ENCODE peak calls at places on chromosomes 11 and 22, in four cellular contexts. S is coronary artery, H is transverse colon, M is right lobe of liver. A is an unnamed sample.

GRCh38 chr11:124238512-124238911 is 2.4 kb upstream of the OR8G1 start:
- DNase-seq in H (no peak), S (no peak), M (no peak), A (no peak)

GRCh38 chr11:101582242-101583052 is 1.4 kb downstream of the TRPC6 start:
- DNase-seq in M (no peak), H (no peak), S (no peak), A (no peak)

GRCh38 chr11:107683807-107684206 is 28.0 kb downstream of the SLN start:
- DNase-seq in M (no peak), S (no peak), H (no peak), A (no peak)

GRCh38 chr11:11588890-11589289 is 32.9 kb downstream of the GALNT18 start:
- DNase-seq in S (peak; percentile 49), M (no peak), H (no peak), A (no peak)

GRCh38 chr22:42313804-42314581 is 43.5 kb upstream of the TCF20 start:
- DNase-seq in M (peak; percentile 75), S (no peak), H (peak; percentile 87), A (peak; percentile 80)

GRCh38 chr11:76626921-76627391 is 43.6 kb downstream of the LRRC32 start:
- DNase-seq in S (no peak), H (no peak), M (no peak), A (no peak)

GRCh38 chr11:77084581-77085191 is 17.9 kb downstream of the CAPN5 start:
- DNase-seq in M (peak; percentile 13), S (no peak), H (peak; percentile 8), A (no peak)

GRCh38 chr22:47152938-47153337 is 390.5 kb downstream of the TBC1D22A start:
- DNase-seq in H (no peak), M (no peak), S (no peak), A (no peak)

GRCh38 chr22:38355275-38355674 is 38.0 kb upstream of the CSNK1E start:
- DNase-seq in S (no peak), M (no peak), H (no peak), A (no peak)

GRCh38 chr11:78417175-78417887 is at the start of gene GAB2:
- DNase-seq in M (peak; percentile 53), H (peak; percentile 66), S (peak; percentile 77), A (peak; percentile 80)

GRCh38 chr11:133966924-133967598 is 10.3 kb upstream of the IGSF9B start:
- DNase-seq in M (no peak), H (peak; percentile 32), S (no peak), A (peak; percentile 84)

GRCh38 chr22:38819387-38819940 is 24.4 kb downstream of the NPTXR start:
- DNase-seq in H (no peak), S (no peak), M (no peak), A (no peak)

GRCh38 chr11:1358286-1358685 is 31.4 kb upstream of the BRSK2 start:
- DNase-seq in S (no peak), M (no peak), H (no peak), A (no peak)

GRCh38 chr22:45534339-45535192 is 31.9 kb downstream of the FBLN1 start:
- DNase-seq in S (no peak), M (no peak), H (no peak), A (no peak)

GRCh38 chr11:69691449-69691848 is 12.4 kb downstream of the FGF19 start:
- DNase-seq in M (no peak), H (no peak), S (no peak), A (no peak)

GRCh38 chr22:43096420-43096819 is 7.2 kb upstream of the TTLL1 start:
- DNase-seq in M (no peak), S (no peak), H (no peak), A (no peak)

GRCh38 chr11:45607995-45608394 is 57.4 kb downstream of the CHST1 start:
- DNase-seq in H (peak; percentile 10), M (no peak), S (peak; percentile 41), A (no peak)

GRCh38 chr11:88421530-88421929 is 84.0 kb upstream of the CTSC start:
- DNase-seq in M (no peak), S (no peak), H (no peak), A (no peak)

GRCh38 chr22:21450320-21450831 is 16.8 kb upstream of the TMEM191C start:
- DNase-seq in H (no peak), M (no peak), S (no peak), A (peak; percentile 12)

GRCh38 chr11:32229566-32230240 is 138.8 kb downstream of the RCN1 start:
- DNase-seq in M (no peak), S (no peak), H (no peak), A (no peak)

GRCh38 chr11:23413057-23413456 is 552.8 kb upstream of the CCDC179 start:
- DNase-seq in S (no peak), H (no peak), M (no peak), A (no peak)

GRCh38 chr11:9138612-9139579 is 47.5 kb upstream of the SCUBE2 start:
- DNase-seq in H (peak; percentile 17), M (peak; percentile 27), S (no peak), A (peak; percentile 57)

GRCh38 chr11:114163231-114163631 is 103.7 kb downstream of the ZBTB16 start:
- DNase-seq in M (no peak), H (no peak), S (no peak), A (no peak)

GRCh38 chr22:35599364-35599763 is 17.8 kb downstream of the MB start:
- DNase-seq in M (no peak), H (no peak), S (no peak), A (no peak)

GRCh38 chr11:124867700-124868099 is 2.5 kb downstream of the ROBO3 start:
- DNase-seq in S (peak; percentile 55), M (no peak), H (no peak), A (no peak)

GRCh38 chr22:50105529-50106100 is 15.8 kb downstream of the MOV10L1 start:
- DNase-seq in M (no peak), H (no peak), S (no peak), A (no peak)

GRCh38 chr11:31802609-31802989 is 8.5 kb downstream of the PAX6 start:
- DNase-seq in H (no peak), S (no peak), M (no peak), A (no peak)

GRCh38 chr11:84564180-84564866 is 1062.8 kb downstream of the DLG2 start:
- DNase-seq in S (no peak), H (peak; percentile 51), M (peak; percentile 21), A (peak; percentile 60)

GRCh38 chr22:37229012-37229804 is 14.9 kb downstream of the RAC2 start:
- DNase-seq in H (no peak), M (no peak), S (no peak), A (peak; percentile 37)

GRCh38 chr11:46345131-46345597 is 2.1 kb upstream of the DGKZ start:
- DNase-seq in M (peak; percentile 78), S (no peak), H (peak; percentile 43), A (no peak)

GRCh38 chr11:6354651-6355485 is 34.6 kb upstream of the CAVIN3 start:
- DNase-seq in S (no peak), M (no peak), H (no peak), A (no peak)

GRCh38 chr22:31122532-31123291 is at the start of gene INPP5J:
- DNase-seq in H (peak; percentile 80), S (no peak), M (no peak), A (peak; percentile 74)

GRCh38 chr11:27697679-27698275 is 2.5 kb downstream of the BDNF start:
- DNase-seq in H (no peak), S (no peak), M (no peak), A (no peak)

GRCh38 chr11:27699926-27700350 is 317 bp downstream of the BDNF start:
- DNase-seq in S (no peak), M (no peak), H (no peak), A (peak; percentile 64)

GRCh38 chr11:27699242-27699925 is 871 bp downstream of the BDNF start:
- DNase-seq in M (no peak), H (no peak), S (no peak), A (no peak)

GRCh38 chr11:27700351-27701261 is at the start of gene BDNF:
- DNase-seq in H (peak; percentile 9), M (no peak), S (no peak), A (peak; percentile 65)

DNA sequence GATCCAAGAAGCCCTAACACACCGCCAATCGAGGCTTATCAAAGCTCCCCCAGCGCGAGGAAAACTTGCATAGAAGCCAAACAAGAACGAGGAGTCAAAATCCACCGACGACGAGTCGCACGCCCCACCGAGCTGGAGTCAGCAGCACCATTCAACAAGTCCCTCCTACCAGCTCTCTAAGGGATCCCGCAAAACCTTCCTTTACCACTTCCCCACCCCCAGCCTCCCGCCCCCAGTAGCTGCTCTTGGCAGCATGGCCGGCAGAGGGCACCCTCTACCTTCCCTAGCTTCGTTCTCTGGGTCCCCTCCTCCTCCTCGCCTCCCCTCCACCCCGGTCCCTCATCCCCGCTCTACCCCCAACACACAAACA is 1.4 kb downstream of the BDNF start:
- DNase-seq in M (peak; percentile 74), S (peak; percentile 81), H (peak; percentile 66), A (peak; percentile 81)
- H3K27ac ChIP-seq in M (no peak overlapping the region), S (peak overlapping the region; percentile 68), H (no peak overlapping the region), A (no peak overlapping the region)

GRCh38 chr22:23278883-23279675 is 98.8 kb downstream of the BCR start:
- DNase-seq in H (peak; percentile 81), M (no peak), S (no peak), A (peak; percentile 70)

GRCh38 chr22:23281406-23282088 is 101.2 kb downstream of the BCR start:
- DNase-seq in M (peak; percentile 76), S (peak; percentile 93), H (peak; percentile 88), A (peak; percentile 67)

GRCh38 chr22:23280356-23281052 is 100.2 kb downstream of the BCR start:
- DNase-seq in S (no peak), M (no peak), H (no peak), A (no peak)

GRCh38 chr22:23281053-23281405 is 100.7 kb downstream of the BCR start:
- DNase-seq in H (no peak), S (no peak), M (no peak), A (no peak)

GRCh38 chr22:23279781-23280180 is 99.5 kb downstream of the BCR start:
- DNase-seq in H (no peak), M (no peak), S (no peak), A (peak; percentile 53)
- H3K27ac ChIP-seq in H (peak overlapping the region; percentile 73), M (peak overlapping the region; percentile 8), S (peak overlapping the region; percentile 92), A (peak overlapping the region; percentile 65)

GRCh38 chr11:109946322-109946846 is 146.8 kb upstream of the ZC3H12C start:
- DNase-seq in M (peak; percentile 76), H (peak; percentile 88), S (peak; percentile 88), A (peak; percentile 75)
- H3K27ac ChIP-seq in M (peak overlapping the region; percentile 21), H (peak overlapping the region; percentile 56), S (peak overlapping the region; percentile 84), A (no peak overlapping the region)

GRCh38 chr11:19161651-19162050 is 40.1 kb downstream of the CSRP3 start:
- DNase-seq in H (no peak), M (no peak), S (no peak), A (no peak)
- H3K27ac ChIP-seq in H (no peak overlapping the region), M (no peak overlapping the region), S (no peak overlapping the region), A (no peak overlapping the region)

GRCh38 chr11:65650547-65651338 is 12.0 kb downstream of the RELA start:
- DNase-seq in M (no peak), H (no peak), S (no peak), A (peak; percentile 78)

GRCh38 chr11:65651589-65652510 is 10.9 kb downstream of the RELA start:
- DNase-seq in S (peak; percentile 85), M (no peak), H (peak; percentile 82), A (peak; percentile 57)

GRCh38 chr11:65649656-65650546 is 12.0 kb downstream of the SIPA1 start:
- DNase-seq in S (no peak), M (no peak), H (no peak), A (peak; percentile 69)

GRCh38 chr11:65652511-65653228 is 10.0 kb downstream of the RELA start:
- DNase-seq in H (peak; percentile 96), S (peak; percentile 96), M (peak; percentile 98), A (peak; percentile 92)

DNA sequence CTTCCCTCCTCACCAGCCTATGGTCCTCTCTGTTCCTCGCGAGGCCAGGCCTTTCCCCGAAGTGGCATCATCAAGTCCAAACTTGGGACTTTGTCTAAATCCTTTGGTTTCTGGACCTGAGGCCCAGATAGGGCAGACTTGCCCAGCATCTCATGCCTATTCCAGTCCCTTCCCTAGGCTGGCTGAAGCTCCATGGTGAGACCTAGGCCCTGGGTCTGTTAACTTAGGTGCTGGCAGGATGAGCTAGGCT is 11.5 kb downstream of the RELA start:
- DNase-seq in S (no peak), M (no peak), H (no peak), A (no peak)
- H3K27ac ChIP-seq in S (peak overlapping the region; percentile 99), M (peak overlapping the region; percentile 97), H (peak overlapping the region; percentile 97), A (peak overlapping the region; percentile 96)